ENCODE peak calls at places on chromosomes 2 and 18, in four cellular contexts. I is activated T-helper 1 cell treated with Interleukin-2 at 50 U/mL for 16 hours, S is SW480, D is head of caudate nucleus. Q is an unnamed sample.

GRCh38 chr18:42174909-42175308 is 219.9 kb downstream of the PIK3C3 start:
- DNase-seq in I (no peak), D (no peak), S (no peak), Q (no peak)

GRCh38 chr2:3491306-3491705 is 28.0 kb downstream of the ADI1 start:
- DNase-seq in S (no peak), D (no peak), I (no peak), Q (no peak)

GRCh38 chr2:71927757-71928715 is 219.6 kb downstream of the CYP26B1 start:
- DNase-seq in D (no peak), I (no peak), S (no peak), Q (no peak)

GRCh38 chr2:118618279-118618678 is 229.2 kb downstream of the EN1 start:
- DNase-seq in I (no peak), D (no peak), S (no peak), Q (no peak)

GRCh38 chr18:49251451-49251850 is 209.0 kb downstream of the DYM start:
- DNase-seq in S (no peak), D (no peak), I (no peak), Q (no peak)

GRCh38 chr18:9092665-9093064 is 9.8 kb upstream of the NDUFV2 start:
- DNase-seq in I (no peak), S (no peak), D (no peak), Q (no peak)

GRCh38 chr2:190497428-190497827 is 37.1 kb downstream of the NEMP2 start:
- DNase-seq in I (no peak), S (no peak), D (no peak), Q (no peak)

GRCh38 chr2:203714112-203714511 is 7.7 kb downstream of the CD28 start:
- DNase-seq in D (no peak), I (no peak), S (no peak), Q (no peak)

GRCh38 chr2:223797073-223797472 is 40.3 kb downstream of the AP1S3 start:
- DNase-seq in I (no peak), S (no peak), D (no peak), Q (no peak)

GRCh38 chr18:9612215-9612830 is 2.0 kb downstream of the PPP4R1 start:
- DNase-seq in S (peak), I (peak), D (no peak), Q (peak)

GRCh38 chr2:71614976-71615768 is 161.8 kb downstream of the DYSF start:
- DNase-seq in D (peak), S (no peak), I (no peak), Q (peak)

GRCh38 chr2:128523490-128523889 is 204.8 kb upstream of the HS6ST1 start:
- DNase-seq in I (no peak), D (no peak), S (no peak), Q (no peak)

GRCh38 chr2:217731805-217732204 is 271.0 kb downstream of the TNS1 start:
- DNase-seq in D (no peak), S (no peak), I (no peak), Q (no peak)

GRCh38 chr18:77140439-77141109 is 8.0 kb upstream of the MBP start:
- DNase-seq in D (no peak), I (peak), S (no peak), Q (peak)

GRCh38 chr2:6576312-6576711 is 289.4 kb downstream of the CMPK2 start:
- DNase-seq in S (no peak), I (no peak), D (no peak), Q (no peak)

GRCh38 chr2:54903736-54904554 is 146.3 kb downstream of the RTN4 start:
- DNase-seq in D (no peak), I (peak), S (peak), Q (peak)

GRCh38 chr2:26438526-26438925 is 36.8 kb downstream of the DRC1 start:
- DNase-seq in I (no peak), D (no peak), S (no peak), Q (peak)

GRCh38 chr2:46569061-46569560 is 89.7 kb downstream of the TMEM247 start:
- DNase-seq in D (no peak), I (no peak), S (no peak), Q (no peak)

GRCh38 chr2:44801676-44802408 is 139.7 kb upstream of the SIX3 start:
- DNase-seq in D (no peak), S (no peak), I (no peak), Q (no peak)

Q was measured in thyroid gland.